ENCODE peak calls at places on chromosomes 13 and 19, in five cellular contexts. One of them, this sample, is unnamed.

GRCh38 chr13:24627090-24627714 is 53.0 kb upstream of the ATP12A start:
- DNase-seq in GM04503: no peak
- DNase-seq in NCI-H2029 treated with DMSO at 0.1 percent for 48 hours: no peak
- DNase-seq in ovary: no peak
- DNase-seq in hippocampal formation: no peak
- DNase-seq in this sample: no peak

GRCh38 chr19:3538258-3538929 is 580 bp upstream of the TEKTIP1 start:
- DNase-seq in GM04503: no peak
- DNase-seq in NCI-H2029 treated with DMSO at 0.1 percent for 48 hours: no peak
- DNase-seq in ovary: no peak
- DNase-seq in hippocampal formation: no peak
- DNase-seq in this sample: no peak

GRCh38 chr13:51151463-51151862 is 40.4 kb upstream of the C13orf42 start:
- DNase-seq in GM04503: no peak
- DNase-seq in NCI-H2029 treated with DMSO at 0.1 percent for 48 hours: no peak
- DNase-seq in ovary: no peak
- DNase-seq in hippocampal formation: no peak
- DNase-seq in this sample: no peak

GRCh38 chr19:42441047-42441440 is 1.7 kb downstream of the CXCL17 start:
- DNase-seq in GM04503: no peak
- DNase-seq in NCI-H2029 treated with DMSO at 0.1 percent for 48 hours: no peak
- DNase-seq in ovary: no peak
- DNase-seq in hippocampal formation: no peak
- DNase-seq in this sample: no peak

GRCh38 chr19:30784850-30785459 is 412.8 kb downstream of the ZNF536 start:
- DNase-seq in GM04503: no peak
- DNase-seq in NCI-H2029 treated with DMSO at 0.1 percent for 48 hours: peak; percentile 29
- DNase-seq in ovary: peak; percentile 73
- DNase-seq in hippocampal formation: peak; percentile 43
- DNase-seq in this sample: peak; percentile 41

GRCh38 chr19:29841559-29842367 is 30.0 kb downstream of the CCNE1 start:
- DNase-seq in GM04503: no peak
- DNase-seq in NCI-H2029 treated with DMSO at 0.1 percent for 48 hours: no peak
- DNase-seq in ovary: peak; percentile 23
- DNase-seq in hippocampal formation: no peak
- DNase-seq in this sample: no peak

GRCh38 chr13:91576590-91576989 is 178.2 kb downstream of the GPC5 start:
- DNase-seq in GM04503: no peak
- DNase-seq in NCI-H2029 treated with DMSO at 0.1 percent for 48 hours: no peak
- DNase-seq in ovary: no peak
- DNase-seq in hippocampal formation: no peak
- DNase-seq in this sample: no peak

GRCh38 chr19:44552324-44552723 is 22.8 kb upstream of the CEACAM20 start:
- DNase-seq in GM04503: no peak
- DNase-seq in NCI-H2029 treated with DMSO at 0.1 percent for 48 hours: no peak
- DNase-seq in ovary: no peak
- DNase-seq in hippocampal formation: no peak
- DNase-seq in this sample: peak; percentile 27

This sample was measured in MM.1S.